ENCODE peak calls at places on chromosomes 4 and X, in five cellular contexts. X is AG09319, I is transverse colon, Y is AG04450, T is thoracic aorta. B is an unnamed sample.

GRCh38 chr4:122744229-122744628 is 11.7 kb downstream of the BBS12 start:
- DNase-seq in X (no peak), I (no peak), T (no peak), Y (no peak), B (no peak)

GRCh38 chr4:16027114-16027513 is 56.7 kb downstream of the PROM1 start:
- DNase-seq in I (no peak), X (no peak), T (no peak), Y (no peak), B (no peak)

GRCh38 chr4:99248714-99249113 is 29.7 kb upstream of the ADH6 start:
- DNase-seq in T (no peak), I (no peak), Y (peak), X (no peak), B (no peak)

GRCh38 chrX:109635151-109635550 is 10.2 kb upstream of the KCNE5 start:
- DNase-seq in X (no peak), I (no peak), T (no peak), Y (no peak), B (no peak)

GRCh38 chr4:186149872-186150271 is 41.5 kb upstream of the CYP4V2 start:
- DNase-seq in Y (no peak), X (no peak), I (peak), T (no peak), B (no peak)

GRCh38 chrX:150361070-150361776 is 1.9 kb upstream of the MAMLD1 start:
- DNase-seq in T (no peak), X (no peak), I (peak), Y (no peak), B (no peak)

GRCh38 chrX:84362184-84362838 is 139.9 kb downstream of the HDX start:
- DNase-seq in T (no peak), Y (no peak), I (no peak), X (no peak), B (no peak)

GRCh38 chr4:76588268-76588667 is 153.2 kb downstream of the SHROOM3 start:
- DNase-seq in X (no peak), Y (no peak), T (no peak), I (no peak), B (no peak)

GRCh38 chr4:125322363-125322730 is 7.6 kb downstream of the FAT4 start:
- DNase-seq in X (no peak), T (no peak), I (no peak), Y (no peak), B (no peak)

GRCh38 chrX:83658731-83659130 is 150.6 kb downstream of the POU3F4 start:
- DNase-seq in I (no peak), Y (no peak), X (no peak), T (no peak), B (no peak)

GRCh38 chrX:25968920-25969319 is 169.2 kb upstream of the MAGEB18 start:
- DNase-seq in I (no peak), T (no peak), Y (peak), X (no peak), B (no peak)

GRCh38 chr4:188270273-188271069 is 131.2 kb downstream of the TRIML1 start:
- DNase-seq in X (no peak), Y (no peak), T (no peak), I (no peak), B (no peak)

GRCh38 chrX:52867610-52868348 is at the start of gene XAGE3:
- DNase-seq in X (no peak), Y (no peak), I (no peak), T (no peak), B (no peak)

GRCh38 chr4:149765630-149766029 is 50.0 kb downstream of the IQCM start:
- DNase-seq in X (no peak), Y (no peak), I (no peak), T (no peak), B (no peak)

GRCh38 chr4:27149541-27150212 is 289.0 kb downstream of the STIM2 start:
- DNase-seq in Y (no peak), X (peak), I (no peak), T (no peak), B (no peak)

GRCh38 chr4:123995939-123996338 is 599.3 kb downstream of the SPRY1 start:
- DNase-seq in T (no peak), Y (peak), X (no peak), I (no peak), B (no peak)

GRCh38 chrX:11478971-11479370 is 185.8 kb downstream of the AMELX start:
- DNase-seq in X (no peak), I (no peak), Y (no peak), T (no peak), B (no peak)

GRCh38 chr4:23882976-23883531 is 6.8 kb downstream of the PPARGC1A start:
- DNase-seq in X (no peak), Y (no peak), I (no peak), T (no peak), B (no peak)

GRCh38 chrX:116284383-116284782 is 113.8 kb downstream of the AGTR2 start:
- DNase-seq in Y (no peak), X (no peak), T (no peak), I (no peak), B (no peak)

GRCh38 chrX:34770511-34770910 is 113.4 kb upstream of the TMEM47 start:
- DNase-seq in T (no peak), Y (no peak), X (peak), I (no peak), B (no peak)

GRCh38 chr4:179076865-179077264 is 1634.6 kb upstream of the AGA start:
- DNase-seq in Y (no peak), I (no peak), X (no peak), T (no peak), B (no peak)

GRCh38 chrX:150198776-150199175 is 164.3 kb upstream of the MAMLD1 start:
- DNase-seq in Y (no peak), X (no peak), T (no peak), I (no peak), B (no peak)

GRCh38 chr4:169236901-169237626 is 33.7 kb downstream of the SH3RF1 start:
- DNase-seq in X (no peak), Y (no peak), T (no peak), I (no peak), B (no peak)

GRCh38 chr4:169229571-169230028 is 41.2 kb downstream of the SH3RF1 start:
- DNase-seq in T (peak), Y (peak), I (no peak), X (peak), B (no peak)

GRCh38 chr4:169231647-169232262 is 39.0 kb downstream of the SH3RF1 start:
- DNase-seq in X (no peak), T (no peak), Y (no peak), I (no peak), B (no peak)

GRCh38 chr4:169238445-169238844 is 32.3 kb downstream of the SH3RF1 start:
- DNase-seq in X (no peak), T (peak), Y (no peak), I (no peak), B (no peak)

DNA sequence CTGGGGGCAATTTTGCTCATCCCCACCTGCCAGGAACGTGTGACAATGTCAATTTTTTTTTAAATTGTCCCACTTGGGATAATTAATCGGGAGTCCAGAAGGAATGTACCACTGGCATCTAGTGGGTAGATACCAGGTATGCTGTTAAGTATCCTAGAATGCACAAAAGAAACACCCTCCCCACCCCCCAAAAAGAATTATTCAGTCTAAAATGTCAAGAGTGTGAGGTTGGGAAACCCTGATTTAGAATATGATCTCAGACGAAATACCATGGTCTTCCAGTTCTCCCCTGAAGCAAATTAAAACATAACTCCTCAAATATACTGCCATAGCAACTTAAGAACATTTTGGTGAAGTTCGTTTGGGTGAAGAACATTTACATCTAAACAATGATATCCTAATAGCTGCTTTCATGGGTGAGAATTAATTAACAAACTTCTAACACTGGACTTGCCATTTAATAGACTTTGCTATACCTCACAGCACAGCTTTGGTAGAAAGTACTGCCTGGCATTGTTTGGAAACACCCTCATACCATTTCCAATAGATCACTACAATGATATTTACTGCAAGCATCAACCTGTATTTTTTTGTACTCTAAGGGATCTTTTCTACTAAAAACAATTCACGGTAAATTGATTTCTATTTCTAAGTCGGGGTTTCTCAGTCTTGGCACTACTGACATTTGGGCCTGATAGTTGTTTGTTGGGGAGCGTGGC is 36.5 kb downstream of the SH3RF1 start:
- DNase-seq in X (no peak), T (no peak), I (no peak), Y (no peak), B (no peak)
- TF ChIP-seq CTCF in X (no peak), T (no peak), I (no peak), Y (no peak), B (no peak)

GRCh38 chrX:48901069-48901468 is 3.3 kb downstream of the PQBP1 start:
- DNase-seq in X (no peak), T (no peak), Y (no peak), I (no peak), B (no peak)
- TF ChIP-seq CTCF in X (no peak), T (no peak), Y (no peak), I (no peak), B (no peak)

DNA sequence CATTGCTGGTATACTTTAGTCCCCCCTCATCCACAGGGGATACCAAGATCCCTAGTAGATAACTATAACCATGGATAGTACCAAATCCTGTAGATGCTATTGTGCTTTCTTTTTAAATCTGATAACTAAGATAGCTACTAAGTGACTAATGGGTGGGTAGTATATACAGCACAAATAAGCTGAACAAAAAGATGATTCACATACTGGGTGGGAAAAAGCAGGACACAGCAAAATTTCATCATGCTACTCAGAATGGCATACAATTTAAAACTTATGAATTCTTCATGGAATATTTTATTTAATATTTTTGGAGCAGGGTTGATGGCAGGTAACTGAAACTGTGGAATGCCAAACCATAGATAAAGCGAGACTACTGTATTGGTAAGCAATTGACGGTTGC is 161.6 kb downstream of the IL15 start:
- DNase-seq in X (no peak), Y (no peak), T (no peak), I (no peak), B (no peak)
- TF ChIP-seq CTCF in X (no peak), Y (no peak), T (no peak), I (no peak), B (no peak)

GRCh38 chr4:118801895-118802575 is 33.9 kb downstream of the SEC24D start:
- DNase-seq in T (no peak), I (no peak), Y (no peak), X (no peak), B (no peak)

GRCh38 chr4:118799235-118799932 is 36.5 kb downstream of the SEC24D start:
- DNase-seq in I (no peak), X (no peak), T (no peak), Y (no peak), B (no peak)

GRCh38 chr4:118803253-118803652 is 32.7 kb downstream of the SEC24D start:
- DNase-seq in T (no peak), I (no peak), X (no peak), Y (no peak), B (no peak)

GRCh38 chr4:118797558-118798142 is 38.3 kb downstream of the SEC24D start:
- DNase-seq in X (no peak), T (no peak), I (no peak), Y (peak), B (no peak)

GRCh38 chr4:118798658-118799057 is 37.3 kb downstream of the SEC24D start:
- DNase-seq in X (no peak), T (no peak), I (no peak), Y (no peak), B (no peak)
- TF ChIP-seq CTCF in X (no peak), T (no peak), I (no peak), Y (peak), B (peak)

GRCh38 chr4:116180056-116180690 is 905.2 kb downstream of the TRAM1L1 start:
- DNase-seq in X (no peak), T (no peak), Y (no peak), I (no peak), B (no peak)
- TF ChIP-seq CTCF in X (no peak), T (no peak), Y (no peak), I (no peak), B (peak)

GRCh38 chr4:111806331-111806730 is 338.9 kb upstream of the FAM241A start:
- DNase-seq in Y (no peak), X (no peak), I (no peak), T (no peak), B (no peak)
- TF ChIP-seq CTCF in Y (no peak), X (no peak), I (no peak), T (no peak), B (peak)

GRCh38 chr4:8194306-8195242 is 4.5 kb upstream of the SH3TC1 start:
- DNase-seq in Y (no peak), I (no peak), T (no peak), X (no peak), B (no peak)

GRCh38 chr4:8195431-8195830 is 3.7 kb upstream of the SH3TC1 start:
- DNase-seq in T (no peak), X (no peak), I (no peak), Y (no peak), B (no peak)

GRCh38 chr4:8191136-8191747 is 7.8 kb upstream of the SH3TC1 start:
- DNase-seq in X (no peak), T (no peak), Y (no peak), I (peak), B (no peak)

GRCh38 chr4:8195841-8196460 is 3.1 kb upstream of the SH3TC1 start:
- DNase-seq in T (no peak), I (no peak), X (no peak), Y (no peak), B (no peak)

GRCh38 chr4:8192748-8193738 is 6.0 kb upstream of the SH3TC1 start:
- DNase-seq in T (no peak), I (peak), X (no peak), Y (no peak), B (no peak)
- TF ChIP-seq CTCF in T (no peak), I (peak), X (peak), Y (no peak), B (peak)

B was measured in progenitor cell of endocrine pancreas.